ENCODE peak calls at places on chromosomes 2 and 18, in eight cellular contexts. F is stimulated activated CD4-positive, alpha-beta T cell treated with anti-CD3 and anti-CD28 coated beads, Interleukin-15, amount 100 ng/mL, for 48 hours; W is NCI-H2081; O is GM03348; D is activated T-cell treated with anti-CD3 and anti-CD28 coated beads, Interleukin-2, amount 50 U/mL, for 1 hour; P is H7; A is CD8-positive, alpha-beta memory T cell; K is right cardiac atrium. R is an unnamed sample.

GRCh38 chr2:156459720-156460119 is 23.5 kb downstream of the GPD2 start:
- DNase-seq in F (no peak), W (no peak), O (no peak), D (no peak), P (no peak), A (no peak), K (no peak), R (no peak)

GRCh38 chr2:145108385-145108784 is 588.5 kb upstream of the ZEB2 start:
- DNase-seq in F (no peak), W (no peak), O (no peak), D (no peak), P (no peak), A (no peak), K (no peak), R (no peak)

GRCh38 chr2:7840651-7841380 is 841.0 kb upstream of the ID2 start:
- DNase-seq in F (no peak), W (no peak), O (no peak), D (no peak), P (no peak), A (no peak), K (no peak), R (no peak)

GRCh38 chr2:241977557-241978300 is 108.2 kb downstream of the RTP5 start:
- DNase-seq in F (no peak), W (no peak), O (no peak), D (no peak), P (no peak), A (no peak), K (no peak), R (no peak)

GRCh38 chr18:13239557-13239956 is 21.0 kb downstream of the LDLRAD4 start:
- DNase-seq in F (no peak), W (no peak), O (no peak), D (peak; percentile 16), P (peak; percentile 66), A (no peak), K (no peak), R (no peak)

GRCh38 chr2:125593036-125593435 is 1062.9 kb upstream of the GYPC start:
- DNase-seq in F (no peak), W (no peak), O (no peak), D (no peak), P (no peak), A (no peak), K (no peak), R (no peak)

GRCh38 chr2:159326569-159327255 is 40.2 kb upstream of the WDSUB1 start:
- DNase-seq in F (no peak), W (no peak), O (peak; percentile 54), D (no peak), P (no peak), A (no peak), K (no peak), R (peak; percentile 45)

GRCh38 chr2:238124488-238125126 is 13.9 kb upstream of the KLHL30 start:
- DNase-seq in F (no peak), W (no peak), O (no peak), D (no peak), P (no peak), A (peak; percentile 21), K (no peak), R (no peak)

GRCh38 chr18:24799720-24800119 is 339.3 kb downstream of the HRH4 start:
- DNase-seq in F (no peak), W (no peak), O (no peak), D (no peak), P (no peak), A (no peak), K (no peak), R (no peak)

GRCh38 chr2:126901459-126901858 is 2.8 kb downstream of the TEX51 start:
- DNase-seq in F (no peak), W (no peak), O (no peak), D (no peak), P (no peak), A (no peak), K (no peak), R (no peak)

GRCh38 chr18:24420551-24420950 is 5.9 kb upstream of the IMPACT start:
- DNase-seq in F (no peak), W (no peak), O (no peak), D (no peak), P (no peak), A (no peak), K (no peak), R (no peak)

GRCh38 chr2:113124181-113124961 is 3.0 kb upstream of the IL1RN start:
- DNase-seq in F (no peak), W (no peak), O (peak; percentile 35), D (no peak), P (no peak), A (no peak), K (no peak), R (no peak)

GRCh38 chr18:58201728-58202405 is 157.8 kb downstream of the NEDD4L start:
- DNase-seq in F (no peak), W (no peak), O (no peak), D (no peak), P (no peak), A (no peak), K (no peak), R (no peak)

GRCh38 chr2:119491776-119492525 is 32.3 kb downstream of the SCTR start:
- DNase-seq in F (no peak), W (no peak), O (peak; percentile 81), D (no peak), P (peak; percentile 51), A (no peak), K (no peak), R (no peak)

GRCh38 chr18:75127143-75128021 is 81.6 kb downstream of the PTGR3 start:
- DNase-seq in F (no peak), W (no peak), O (no peak), D (no peak), P (peak; percentile 35), A (no peak), K (no peak), R (no peak)

GRCh38 chr2:238499731-238500570 is 73.2 kb downstream of the ASB1 start:
- DNase-seq in F (no peak), W (no peak), O (no peak), D (no peak), P (peak; percentile 35), A (peak; percentile 17), K (no peak), R (no peak)

GRCh38 chr2:36544638-36545338 is 53.2 kb downstream of the FEZ2 start:
- DNase-seq in F (no peak), W (no peak), O (no peak), D (no peak), P (no peak), A (no peak), K (no peak), R (no peak)

GRCh38 chr2:197598450-197598849 is 76.9 kb downstream of the RFTN2 start:
- DNase-seq in F (no peak), W (no peak), O (no peak), D (no peak), P (no peak), A (no peak), K (no peak), R (no peak)

GRCh38 chr2:56008661-56009411 is 85.3 kb upstream of the EFEMP1 start:
- DNase-seq in F (no peak), W (peak; percentile 95), O (peak; percentile 83), D (no peak), P (peak; percentile 51), A (no peak), K (peak; percentile 56), R (peak; percentile 72)

GRCh38 chr18:44955825-44956224 is 275.1 kb downstream of the SETBP1 start:
- DNase-seq in F (no peak), W (no peak), O (no peak), D (no peak), P (no peak), A (no peak), K (no peak), R (no peak)

GRCh38 chr2:169010633-169011460 is 20.3 kb downstream of the ABCB11 start:
- DNase-seq in F (no peak), W (no peak), O (no peak), D (no peak), P (no peak), A (no peak), K (no peak), R (no peak)

GRCh38 chr2:189874571-189875320 is 90.5 kb downstream of the PMS1 start:
- DNase-seq in F (no peak), W (no peak), O (no peak), D (no peak), P (no peak), A (no peak), K (no peak), R (no peak)

GRCh38 chr2:66490588-66491001 is 55.7 kb downstream of the MEIS1 start:
- DNase-seq in F (no peak), W (no peak), O (no peak), D (no peak), P (no peak), A (no peak), K (no peak), R (no peak)

GRCh38 chr2:105032476-105032875 is 5.4 kb upstream of the MRPS9 start:
- DNase-seq in F (no peak), W (no peak), O (no peak), D (no peak), P (no peak), A (no peak), K (no peak), R (no peak)

GRCh38 chr2:176997074-176997791 is 215.4 kb upstream of the HNRNPA3 start:
- DNase-seq in F (peak; percentile 15), W (no peak), O (peak; percentile 49), D (no peak), P (no peak), A (no peak), K (no peak), R (peak; percentile 99)

GRCh38 chr18:79454034-79454735 is 58.5 kb downstream of the NFATC1 start:
- DNase-seq in F (no peak), W (no peak), O (peak; percentile 26), D (no peak), P (no peak), A (no peak), K (peak; percentile 81), R (no peak)

GRCh38 chr2:236904389-236905263 is 181.1 kb upstream of the COPS8 start:
- DNase-seq in F (no peak), W (no peak), O (no peak), D (no peak), P (no peak), A (no peak), K (peak; percentile 29), R (peak; percentile 20)

GRCh38 chr2:160292225-160292624 is 92.2 kb upstream of the ITGB6 start:
- DNase-seq in F (no peak), W (no peak), O (no peak), D (no peak), P (no peak), A (no peak), K (no peak), R (no peak)

GRCh38 chr2:101040072-101040471 is 38.0 kb downstream of the RPL31 start:
- DNase-seq in F (no peak), W (no peak), O (no peak), D (no peak), P (no peak), A (no peak), K (no peak), R (no peak)

GRCh38 chr2:170177950-170178781 is at the start of gene MYO3B:
- DNase-seq in F (no peak), W (no peak), O (peak; percentile 43), D (no peak), P (no peak), A (no peak), K (no peak), R (peak; percentile 40)

GRCh38 chr2:140288726-140289125 is 1508.5 kb upstream of the NXPH2 start:
- DNase-seq in F (no peak), W (no peak), O (no peak), D (no peak), P (no peak), A (no peak), K (no peak), R (no peak)

GRCh38 chr2:27408601-27409320 is 630 bp downstream of the PPM1G start:
- DNase-seq in F (no peak), W (peak; percentile 23), O (peak; percentile 48), D (no peak), P (peak; percentile 81), A (no peak), K (no peak), R (no peak)

GRCh38 chr2:164967781-164968228 is 12.5 kb upstream of the SLC38A11 start:
- DNase-seq in F (no peak), W (no peak), O (peak; percentile 28), D (no peak), P (no peak), A (no peak), K (no peak), R (peak; percentile 66)

GRCh38 chr2:109440507-109441156 is 173.1 kb downstream of the SEPTIN10 start:
- DNase-seq in F (no peak), W (no peak), O (no peak), D (no peak), P (no peak), A (no peak), K (no peak), R (no peak)